ENCODE peak calls at places on chromosomes 5 and 9, in seven cellular contexts. Y is suprapubic skin; A is mesenchymal stem cell; M is naive thymus-derived CD4-positive, alpha-beta T cell; P is CD8-positive, alpha-beta T cell; C is WERI-Rb-1; X is osteoblast. N is an unnamed sample.

GRCh38 chr5:158785397-158785796 is 314.3 kb downstream of the EBF1 start:
- DNase-seq in X (no peak), M (no peak), P (no peak), A (no peak), C (no peak), Y (no peak), N (no peak)

GRCh38 chr5:86981898-86982297 is 285.8 kb upstream of the RASA1 start:
- DNase-seq in X (no peak), A (no peak), P (no peak), C (no peak), Y (no peak), M (no peak), N (no peak)

GRCh38 chr9:130183133-130183762 is 11.0 kb downstream of the NCS1 start:
- DNase-seq in A (peak; percentile 82), X (peak; percentile 99), M (no peak), Y (no peak), P (no peak), C (peak; percentile 37), N (peak; percentile 86)

GRCh38 chr5:122170630-122171029 is 41.3 kb downstream of the ZNF474 start:
- DNase-seq in A (no peak), Y (no peak), M (no peak), C (no peak), P (no peak), X (peak; percentile 89), N (peak; percentile 76)

GRCh38 chr5:154940375-154940771 is 500 bp upstream of the MRPL22 start:
- DNase-seq in A (no peak), M (no peak), C (no peak), P (no peak), X (no peak), Y (no peak), N (no peak)

GRCh38 chr5:170486366-170486765 is 17.5 kb upstream of the KCNIP1 start:
- DNase-seq in P (no peak), X (no peak), C (no peak), M (no peak), A (no peak), Y (peak; percentile 18), N (no peak)

GRCh38 chr5:132766806-132767055 is 10.3 kb downstream of the SEPTIN8 start:
- DNase-seq in P (no peak), M (no peak), X (no peak), C (no peak), Y (no peak), A (no peak), N (peak; percentile 22)

GRCh38 chr5:160009591-160009989 is 651 bp downstream of the TTC1 start:
- DNase-seq in C (no peak), A (no peak), Y (no peak), P (no peak), M (no peak), X (no peak), N (peak; percentile 16)

GRCh38 chr9:134491436-134491835 is 150.2 kb upstream of the COL5A1 start:
- DNase-seq in A (no peak), M (no peak), C (peak; percentile 89), X (peak; percentile 25), P (no peak), Y (peak; percentile 44), N (peak; percentile 26)

GRCh38 chr5:41876678-41877077 is 6.5 kb upstream of the OXCT1 start:
- DNase-seq in C (no peak), X (no peak), Y (no peak), M (no peak), P (no peak), A (no peak), N (no peak)

GRCh38 chr5:60649288-60649917 is 50.6 kb downstream of the DEPDC1B start:
- DNase-seq in Y (no peak), A (peak; percentile 52), P (no peak), C (no peak), X (no peak), M (no peak), N (no peak)

GRCh38 chr9:18829858-18830257 is 203.2 kb downstream of the SAXO1 start:
- DNase-seq in C (no peak), X (no peak), P (no peak), Y (no peak), M (no peak), A (no peak), N (no peak)

GRCh38 chr9:128819716-128820664 is 1.7 kb downstream of the ENDOG start:
- DNase-seq in Y (no peak), A (peak; percentile 80), P (no peak), X (peak; percentile 73), M (no peak), C (peak; percentile 94), N (peak; percentile 55)

GRCh38 chr5:74576941-74577456 is 63.5 kb downstream of the ENC1 start:
- DNase-seq in M (peak; percentile 27), P (no peak), C (no peak), X (peak; percentile 86), A (peak; percentile 58), Y (no peak), N (no peak)

GRCh38 chr9:110058304-110058953 is 149.5 kb downstream of the C9orf152 start:
- DNase-seq in X (no peak), Y (no peak), A (peak; percentile 61), C (peak; percentile 78), P (peak; percentile 14), M (peak; percentile 52), N (peak; percentile 62)

GRCh38 chr5:30450153-30450552 is 743.3 kb upstream of the CDH6 start:
- DNase-seq in C (no peak), M (no peak), Y (no peak), X (no peak), A (no peak), P (no peak), N (no peak)

GRCh38 chr9:76401580-76402354 is 7.5 kb upstream of the RFK start:
- DNase-seq in M (no peak), A (peak; percentile 48), Y (no peak), X (no peak), C (no peak), P (no peak), N (no peak)

GRCh38 chr5:175670358-175670757 is 12.5 kb downstream of the HRH2 start:
- DNase-seq in X (no peak), M (no peak), A (no peak), C (no peak), P (no peak), Y (no peak), N (no peak)

GRCh38 chr5:175672976-175673648 is 15.2 kb downstream of the HRH2 start:
- DNase-seq in X (peak; percentile 18), C (no peak), Y (no peak), M (no peak), A (no peak), P (no peak), N (no peak)

GRCh38 chr5:175668006-175668405 is 10.1 kb downstream of the HRH2 start:
- DNase-seq in C (no peak), A (no peak), Y (no peak), X (peak; percentile 26), P (no peak), M (no peak), N (no peak)

GRCh38 chr5:175675873-175676272 is 18.0 kb downstream of the HRH2 start:
- DNase-seq in C (no peak), P (no peak), Y (no peak), X (no peak), M (no peak), A (no peak), N (no peak)

GRCh38 chr5:175671013-175671412 is 13.1 kb downstream of the HRH2 start:
- DNase-seq in Y (no peak), X (no peak), P (no peak), M (no peak), C (no peak), A (no peak), N (no peak)
- H3K27me3 ChIP-seq in Y (peaks cover 3% of the 10 kb centered on the region), X (no peaks in the 10 kb centered on the region), P (no peaks in the 10 kb centered on the region), M (no peaks in the 10 kb centered on the region), C (no peaks in the 10 kb centered on the region), A (peaks cover 28% of the 10 kb centered on the region), N (no peaks in the 10 kb centered on the region)

GRCh38 chr9:137270929-137271695 is 6.4 kb upstream of the TOR4A start:
- DNase-seq in C (no peak), P (peak; percentile 20), Y (no peak), X (peak; percentile 85), A (no peak), M (peak; percentile 58), N (peak; percentile 61)

GRCh38 chr9:137273616-137274320 is 3.8 kb upstream of the TOR4A start:
- DNase-seq in M (no peak), Y (no peak), C (no peak), P (no peak), X (peak; percentile 66), A (no peak), N (peak; percentile 59)

GRCh38 chr9:137273095-137273490 is 4.4 kb upstream of the TOR4A start:
- DNase-seq in X (peak; percentile 84), Y (no peak), C (no peak), A (no peak), M (no peak), P (no peak), N (peak; percentile 88)

GRCh38 chr9:137272241-137273094 is 5.1 kb upstream of the TOR4A start:
- DNase-seq in Y (no peak), X (peak; percentile 41), P (no peak), M (no peak), A (no peak), C (no peak), N (peak; percentile 67)

DNA sequence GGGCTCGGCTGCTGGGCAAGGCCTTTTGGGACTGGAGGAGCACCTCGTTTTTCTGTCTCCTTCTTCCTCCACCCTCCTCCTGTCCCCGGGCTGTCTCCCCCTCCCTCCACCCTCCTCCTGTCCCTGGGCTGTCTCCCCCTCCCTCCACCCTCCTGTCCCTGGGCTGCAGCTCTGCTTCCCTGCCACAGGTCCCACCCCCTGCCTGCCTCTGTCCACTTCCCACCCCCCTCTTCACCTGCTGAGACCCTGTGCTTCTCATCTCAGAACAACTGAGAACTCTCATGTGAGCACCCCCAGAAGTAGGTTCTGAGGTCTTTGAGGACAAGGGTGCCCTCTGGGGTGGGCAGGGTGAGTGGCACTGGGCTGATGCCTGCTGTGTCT is 5.8 kb upstream of the TOR4A start:
- DNase-seq in X (peak; percentile 68), C (peak; percentile 46), M (no peak), A (no peak), Y (no peak), P (no peak), N (peak; percentile 57)
- H3K27me3 ChIP-seq in X (no peaks in the 10 kb centered on the region), C (no peaks in the 10 kb centered on the region), M (no peaks in the 10 kb centered on the region), A (no peaks in the 10 kb centered on the region), Y (no peaks in the 10 kb centered on the region), P (no peaks in the 10 kb centered on the region), N (no peaks in the 10 kb centered on the region)

GRCh38 chr5:51500-51823 is 40.5 kb upstream of the PLEKHG4B start:
- DNase-seq in M (no peak), X (peak; percentile 58), A (no peak), C (no peak), Y (no peak), P (no peak), N (peak; percentile 50)
- H3K27me3 ChIP-seq in M (no peaks in the 10 kb centered on the region), X (peaks cover 27% of the 10 kb centered on the region), A (peaks cover 68% of the 10 kb centered on the region), C (peaks cover 83% of the 10 kb centered on the region), Y (peaks cover 49% of the 10 kb centered on the region), P (peaks cover 7% of the 10 kb centered on the region), N (peaks cover 44% of the 10 kb centered on the region)

GRCh38 chr5:90570034-90570433 is 11.4 kb downstream of the ADGRV1 start:
- DNase-seq in Y (no peak), M (no peak), C (no peak), P (no peak), A (no peak), X (no peak), N (no peak)

GRCh38 chr5:90571147-90571773 is 12.7 kb downstream of the ADGRV1 start:
- DNase-seq in X (no peak), A (no peak), P (no peak), M (no peak), C (no peak), Y (no peak), N (no peak)

GRCh38 chr5:90563161-90563560 is 4.6 kb downstream of the ADGRV1 start:
- DNase-seq in M (no peak), X (no peak), Y (no peak), P (no peak), C (no peak), A (no peak), N (no peak)

GRCh38 chr5:90565491-90565890 is 6.9 kb downstream of the ADGRV1 start:
- DNase-seq in P (no peak), X (no peak), C (no peak), A (no peak), M (no peak), Y (no peak), N (no peak)

GRCh38 chr5:90569084-90569483 is 10.5 kb downstream of the ADGRV1 start:
- DNase-seq in X (no peak), Y (no peak), C (no peak), M (no peak), P (no peak), A (no peak), N (no peak)
- H3K27me3 ChIP-seq in X (peaks cover 1% of the 10 kb centered on the region), Y (peaks cover 4% of the 10 kb centered on the region), C (no peaks in the 10 kb centered on the region), M (no peaks in the 10 kb centered on the region), P (no peaks in the 10 kb centered on the region), A (no peaks in the 10 kb centered on the region), N (no peaks in the 10 kb centered on the region)

N was measured in H7.